ENCODE peak calls at places on chromosomes 1 and 21, in ten cellular contexts. Z is pancreas; D is fibroblast of gingiva; T is stimulated activated naive CD8-positive, alpha-beta T cell treated with anti-CD3 and anti-CD28 coated beads, Interleukin-15, Interleukin-2, amounts not matched to agents 100 U/mL and 50 U/mL, for 24 hours; E is kidney tubule cell; L is effector CD4-positive, alpha-beta T cell; Q is activated CD8-positive, alpha-beta memory T cell treated with anti-CD3 and anti-CD28 coated beads, Interleukin-2, amount 50 U/mL, for 48 hours; H is NT2/D1; C is HTR-8/SVneo; M is ecto neural progenitor cell. P is an unnamed sample.

GRCh38 chr1:217585577-217585976 is 45.3 kb downstream of the GPATCH2 start:
- DNase-seq in C (no peak), H (no peak), Z (no peak), Q (no peak), L (no peak), M (no peak), T (no peak), D (peak; percentile 45), E (no peak), P (no peak)

GRCh38 chr1:181112071-181112929 is 23.8 kb downstream of the IER5 start:
- DNase-seq in L (no peak), H (no peak), M (no peak), Z (peak; percentile 80), D (peak; percentile 96), T (no peak), C (peak; percentile 89), Q (no peak), E (peak; percentile 98), P (no peak)

GRCh38 chr1:221841291-221841982 is 99.5 kb upstream of the DUSP10 start:
- DNase-seq in L (no peak), Q (no peak), Z (no peak), C (no peak), D (peak; percentile 78), E (no peak), H (no peak), T (no peak), M (no peak), P (no peak)

GRCh38 chr1:182601416-182601786 is 2.8 kb downstream of the RGS16 start:
- DNase-seq in E (peak; percentile 83), T (peak; percentile 73), H (peak; percentile 90), Q (peak; percentile 76), Z (peak; percentile 58), D (peak; percentile 62), M (peak; percentile 77), L (peak; percentile 64), C (peak; percentile 72), P (peak; percentile 81)

GRCh38 chr21:46253610-46254124 is 25.1 kb upstream of the LSS start:
- DNase-seq in C (no peak), T (peak; percentile 39), D (no peak), Q (no peak), H (no peak), L (no peak), E (no peak), Z (no peak), M (no peak), P (no peak)

GRCh38 chr1:32724678-32725594 is 22.4 kb upstream of the SYNC start:
- DNase-seq in Z (no peak), Q (no peak), C (peak; percentile 72), H (no peak), E (peak; percentile 86), T (peak; percentile 15), D (peak; percentile 94), L (no peak), M (no peak), P (peak; percentile 51)

GRCh38 chr1:181106022-181106312 is 17.5 kb downstream of the IER5 start:
- DNase-seq in T (no peak), Z (no peak), C (no peak), Q (no peak), M (no peak), L (no peak), E (no peak), D (no peak), H (no peak), P (no peak)

GRCh38 chr1:179137623-179138235 is 55.9 kb downstream of the TOR3A start:
- DNase-seq in Q (no peak), T (no peak), Z (no peak), E (no peak), C (no peak), D (peak; percentile 60), M (no peak), L (no peak), H (no peak), P (no peak)

GRCh38 chr1:231729541-231729940 is 103.0 kb downstream of the DISC1 start:
- DNase-seq in M (no peak), D (peak; percentile 81), L (no peak), T (no peak), E (no peak), Q (no peak), H (no peak), Z (no peak), C (no peak), P (no peak)

GRCh38 chr1:29621826-29622435 is 385.6 kb downstream of the PTPRU start:
- DNase-seq in Q (no peak), Z (no peak), T (no peak), L (no peak), M (peak; percentile 14), H (no peak), D (no peak), C (no peak), E (no peak), P (no peak)

GRCh38 chr1:213070399-213070798 is 19.4 kb downstream of the RPS6KC1 start:
- DNase-seq in H (no peak), M (no peak), Z (no peak), Q (no peak), C (peak; percentile 19), T (peak; percentile 25), L (no peak), E (peak; percentile 37), D (peak; percentile 61), P (peak; percentile 7)

GRCh38 chr1:1080122-1080753 is 6.1 kb upstream of the RNF223 start:
- DNase-seq in M (peak; percentile 88), Q (peak; percentile 66), Z (peak; percentile 88), L (peak; percentile 2), H (peak; percentile 20), C (peak; percentile 35), E (peak; percentile 80), T (peak; percentile 42), D (peak; percentile 16), P (peak; percentile 94)

GRCh38 chr1:54054438-54054749 is 986 bp downstream of the TCEANC2 start:
- DNase-seq in Z (no peak), T (no peak), H (no peak), M (no peak), D (no peak), L (no peak), C (peak; percentile 3), E (no peak), Q (no peak), P (no peak)

GRCh38 chr1:158527190-158527815 is 26.9 kb downstream of the OR6Y1 start:
- DNase-seq in D (peak; percentile 19), E (no peak), Q (no peak), T (no peak), H (peak; percentile 64), Z (no peak), C (no peak), L (no peak), M (no peak), P (peak; percentile 1)

GRCh38 chr1:84442256-84442655 is 36.8 kb upstream of the RPF1 start:
- DNase-seq in H (no peak), Z (no peak), C (peak; percentile 50), L (no peak), D (peak; percentile 85), M (no peak), T (no peak), Q (no peak), E (peak; percentile 82), P (peak; percentile 18)

GRCh38 chr21:16708431-16708830 is 804.4 kb upstream of the CXADR start:
- DNase-seq in D (peak; percentile 26), M (no peak), H (no peak), Q (no peak), L (no peak), T (no peak), Z (no peak), C (no peak), E (peak; percentile 2), P (no peak)

GRCh38 chr21:26939532-26940181 is 27.2 kb downstream of the ADAMTS5 start:
- DNase-seq in D (peak; percentile 77), H (no peak), C (no peak), Z (no peak), Q (no peak), M (no peak), L (no peak), T (no peak), E (peak; percentile 47), P (no peak)

GRCh38 chr1:39132505-39133339 is 71.8 kb upstream of the MACF1 start:
- DNase-seq in Z (no peak), T (no peak), C (no peak), D (no peak), L (no peak), M (peak; percentile 90), Q (no peak), E (peak; percentile 78), H (no peak), P (peak; percentile 64)

GRCh38 chr1:26234644-26235384 is 814 bp downstream of the CEP85 start:
- DNase-seq in Z (no peak), D (no peak), H (no peak), M (no peak), L (no peak), T (peak; percentile 23), C (no peak), Q (peak; percentile 68), E (peak; percentile 32), P (peak; percentile 40)

GRCh38 chr1:48735753-48736152 is 40.9 kb downstream of the BEND5 start:
- DNase-seq in H (peak; percentile 48), M (no peak), T (no peak), Q (no peak), D (no peak), E (no peak), Z (no peak), C (no peak), L (no peak), P (no peak)

GRCh38 chr1:45134468-45134873 is 71.9 kb downstream of the ZSWIM5 start:
- DNase-seq in T (no peak), E (peak; percentile 44), Z (no peak), C (no peak), D (no peak), L (no peak), Q (no peak), M (no peak), H (no peak), P (no peak)

GRCh38 chr1:202274611-202275010 is 67.1 kb downstream of the UBE2T start:
- DNase-seq in H (no peak), C (no peak), M (no peak), Q (peak; percentile 58), L (peak; percentile 23), Z (no peak), E (peak; percentile 43), T (peak; percentile 56), D (no peak), P (no peak)

GRCh38 chr21:39951183-39952101 is 84.2 kb downstream of the PCP4 start:
- DNase-seq in H (peak; percentile 23), T (no peak), Z (no peak), E (no peak), D (no peak), L (no peak), C (no peak), Q (no peak), M (no peak), P (no peak)

GRCh38 chr1:170494369-170494768 is 37.6 kb upstream of the GORAB start:
- DNase-seq in E (no peak), Z (no peak), M (no peak), D (no peak), T (no peak), L (no peak), C (no peak), H (no peak), Q (no peak), P (no peak)

GRCh38 chr1:206797534-206798383 is 25.5 kb upstream of the IL10 start:
- DNase-seq in L (no peak), T (no peak), H (peak; percentile 57), Q (no peak), Z (no peak), E (peak; percentile 12), M (no peak), D (no peak), C (no peak), P (peak; percentile 27)

GRCh38 chr1:186655877-186656276 is 24.3 kb downstream of the PTGS2 start:
- DNase-seq in Q (no peak), L (no peak), C (no peak), D (no peak), H (no peak), Z (no peak), M (no peak), T (no peak), E (no peak), P (no peak)

GRCh38 chr1:159989581-159989980 is 35.5 kb upstream of the SLAMF9 start:
- DNase-seq in T (no peak), L (no peak), C (no peak), Z (no peak), E (no peak), D (no peak), H (no peak), Q (no peak), M (no peak), P (no peak)

GRCh38 chr1:43363283-43363934 is 4.4 kb downstream of the ELOVL1 start:
- DNase-seq in D (peak; percentile 35), M (no peak), C (no peak), E (no peak), L (no peak), T (peak; percentile 39), Q (no peak), H (no peak), Z (no peak), P (no peak)

P was measured in SK-N-SH.